ENCODE peak calls at places on chromosomes 2 and 18, in four cellular contexts. M, K, D and L are unnamed samples.

GRCh38 chr2:104897515-104898184 is 43.7 kb downstream of the POU3F3 start:
- DNase-seq in M (no peak), K (no peak), D (no peak), L (no peak)

GRCh38 chr2:60539177-60539576 is 14.3 kb downstream of the BCL11A start:
- DNase-seq in M (no peak), K (no peak), D (no peak), L (no peak)

GRCh38 chr2:219430633-219431615 is 3.7 kb upstream of the SPEG start:
- DNase-seq in M (no peak), K (peak), D (no peak), L (no peak)

GRCh38 chr2:240962371-240963064 is 35.9 kb upstream of the SNED1 start:
- DNase-seq in M (no peak), K (peak), D (peak), L (no peak)

GRCh38 chr18:3903341-3903740 is 453.4 kb downstream of the TGIF1 start:
- DNase-seq in M (no peak), K (no peak), D (no peak), L (no peak)

GRCh38 chr2:236568068-236568921 is 1.3 kb upstream of the ACKR3 start:
- DNase-seq in M (no peak), K (peak), D (peak), L (no peak)

GRCh38 chr2:216115224-216115582 is 6.1 kb downstream of the XRCC5 start:
- DNase-seq in M (no peak), K (no peak), D (no peak), L (no peak)

GRCh38 chr2:20422679-20423271 is 24.1 kb upstream of the RHOB start:
- DNase-seq in M (no peak), K (peak), D (peak), L (no peak)

GRCh38 chr2:238465487-238466241 is 38.9 kb downstream of the ASB1 start:
- DNase-seq in M (no peak), K (no peak), D (no peak), L (no peak)

GRCh38 chr2:105757361-105757933 is 12.7 kb downstream of the NCK2 start:
- DNase-seq in M (no peak), K (no peak), D (no peak), L (no peak)

GRCh38 chr2:199833525-199833924 is 17.5 kb downstream of the FTCDNL1 start:
- DNase-seq in M (no peak), K (no peak), D (no peak), L (no peak)

GRCh38 chr2:15956751-15957736 is 16.7 kb downstream of the MYCN start:
- DNase-seq in M (no peak), K (no peak), D (no peak), L (no peak)

GRCh38 chr18:23106575-23106974 is 28.7 kb upstream of the CABLES1 start:
- DNase-seq in M (no peak), K (peak), D (peak), L (no peak)

GRCh38 chr2:192424243-192424642 is 229.5 kb upstream of the TMEFF2 start:
- DNase-seq in M (no peak), K (no peak), D (no peak), L (no peak)

GRCh38 chr2:192465145-192465544 is 270.4 kb upstream of the TMEFF2 start:
- DNase-seq in M (no peak), K (no peak), D (no peak), L (no peak)

GRCh38 chr18:34821669-34822210 is 111.6 kb downstream of the DTNA start:
- DNase-seq in M (no peak), K (no peak), D (peak), L (no peak)

GRCh38 chr18:59547691-59548182 is 149.5 kb downstream of the CCBE1 start:
- DNase-seq in M (no peak), K (no peak), D (no peak), L (no peak)

GRCh38 chr2:234025475-234025874 is 25.0 kb upstream of the SPP2 start:
- DNase-seq in M (no peak), K (no peak), D (no peak), L (no peak)

GRCh38 chr2:128279786-128280701 is 38.6 kb downstream of the HS6ST1 start:
- DNase-seq in M (no peak), K (peak), D (no peak), L (no peak)

GRCh38 chr2:41998789-41999470 is 48.9 kb upstream of the PKDCC start:
- DNase-seq in M (no peak), K (peak), D (peak), L (no peak)

GRCh38 chr2:130183500-130184373 is 1.7 kb downstream of the MZT2B start:
- DNase-seq in M (no peak), K (no peak), D (peak), L (no peak)

GRCh38 chr18:10524507-10525425 is 1.1 kb upstream of the NAPG start:
- DNase-seq in M (no peak), K (no peak), D (no peak), L (no peak)

GRCh38 chr18:67001052-67001451 is 397.2 kb upstream of the CDH19 start:
- DNase-seq in M (no peak), K (no peak), D (no peak), L (no peak)